ENCODE peak calls at places on chromosomes 11 and 22, in seven cellular contexts. L, P, I, A, K, C and D are unnamed samples.

GRCh38 chr11:44989831-44990566 is 39.3 kb upstream of the TP53I11 start:
- DNase-seq in L (peak; percentile 32), P (no peak), I (no peak), A (peak; percentile 59), K (no peak), C (no peak), D (no peak)

GRCh38 chr11:125091247-125091876 is 20.1 kb downstream of the TMEM218 start:
- DNase-seq in L (no peak), P (no peak), I (no peak), A (peak; percentile 74), K (no peak), C (peak; percentile 34), D (peak; percentile 72)

GRCh38 chr22:29072193-29072978 is 449 bp upstream of the KREMEN1 start:
- DNase-seq in L (peak; percentile 87), P (peak; percentile 93), I (no peak), A (peak; percentile 92), K (peak; percentile 90), C (peak; percentile 32), D (peak; percentile 60)

GRCh38 chr22:22752556-22753477 is 108.4 kb downstream of the GGTLC2 start:
- DNase-seq in L (no peak), P (no peak), I (no peak), A (peak; percentile 83), K (peak; percentile 55), C (no peak), D (no peak)

GRCh38 chr22:49295465-49295743 is 532.3 kb downstream of the BRD1 start:
- DNase-seq in L (no peak), P (no peak), I (no peak), A (no peak), K (no peak), C (no peak), D (no peak)

GRCh38 chr11:35049906-35050531 is 89.0 kb upstream of the CD44 start:
- DNase-seq in L (no peak), P (no peak), I (no peak), A (no peak), K (no peak), C (no peak), D (no peak)

GRCh38 chr11:115330693-115331482 is 173.3 kb downstream of the CADM1 start:
- DNase-seq in L (no peak), P (no peak), I (no peak), A (no peak), K (no peak), C (no peak), D (no peak)

GRCh38 chr22:50292643-50293440 is 14.6 kb downstream of the PLXNB2 start:
- DNase-seq in L (no peak), P (no peak), I (no peak), A (no peak), K (no peak), C (no peak), D (no peak)

GRCh38 chr11:57648791-57649735 is 649 bp downstream of the YPEL4 start:
- DNase-seq in L (no peak), P (peak; percentile 61), I (peak; percentile 31), A (peak; percentile 68), K (no peak), C (no peak), D (no peak)

GRCh38 chr22:24582111-24582814 is 10.6 kb downstream of the LRRC75B start:
- DNase-seq in L (no peak), P (no peak), I (no peak), A (no peak), K (no peak), C (no peak), D (no peak)

GRCh38 chr11:32752001-32752400 is 42.5 kb downstream of the CCDC73 start:
- DNase-seq in L (no peak), P (no peak), I (no peak), A (no peak), K (no peak), C (no peak), D (no peak)

GRCh38 chr11:85831050-85831449 is 20.1 kb upstream of the SYTL2 start:
- DNase-seq in L (no peak), P (no peak), I (no peak), A (no peak), K (no peak), C (no peak), D (no peak)

GRCh38 chr11:72160319-72160718 is 24.8 kb downstream of the FOLR3 start:
- DNase-seq in L (no peak), P (no peak), I (no peak), A (peak; percentile 43), K (no peak), C (no peak), D (no peak)

GRCh38 chr11:101860694-101861371 is 54.0 kb upstream of the CEP126 start:
- DNase-seq in L (peak; percentile 22), P (peak; percentile 32), I (no peak), A (peak; percentile 87), K (peak; percentile 35), C (peak; percentile 64), D (peak; percentile 73)

GRCh38 chr22:43308451-43309235 is 34.5 kb downstream of the SCUBE1 start:
- DNase-seq in L (no peak), P (no peak), I (no peak), A (no peak), K (no peak), C (no peak), D (no peak)

GRCh38 chr22:43420991-43421665 is 9.3 kb downstream of the MPPED1 start:
- DNase-seq in L (no peak), P (no peak), I (no peak), A (no peak), K (no peak), C (no peak), D (no peak)

GRCh38 chr22:21032037-21032842 is at the start of gene SLC7A4:
- DNase-seq in L (no peak), P (no peak), I (no peak), A (no peak), K (no peak), C (no peak), D (no peak)

GRCh38 chr11:108206171-108206570 is 16.3 kb downstream of the NPAT start:
- DNase-seq in L (no peak), P (no peak), I (no peak), A (no peak), K (no peak), C (no peak), D (no peak)

GRCh38 chr22:20517841-20518592 is 10.6 kb downstream of the MED15 start:
- DNase-seq in L (no peak), P (no peak), I (no peak), A (no peak), K (no peak), C (no peak), D (no peak)

GRCh38 chr22:30170126-30170525 is 76.4 kb downstream of the LIF start:
- DNase-seq in L (no peak), P (peak; percentile 49), I (no peak), A (no peak), K (no peak), C (no peak), D (no peak)

GRCh38 chr22:33883561-33883960 is 36.7 kb downstream of the LARGE1 start:
- DNase-seq in L (no peak), P (no peak), I (no peak), A (no peak), K (no peak), C (no peak), D (no peak)

GRCh38 chr22:50194037-50194809 is 6.6 kb upstream of the SELENOO start:
- DNase-seq in L (no peak), P (no peak), I (no peak), A (no peak), K (no peak), C (no peak), D (no peak)

GRCh38 chr11:32527776-32528175 is 55.9 kb upstream of the EIF3M start:
- DNase-seq in L (no peak), P (no peak), I (no peak), A (no peak), K (no peak), C (no peak), D (no peak)